ENCODE peak calls at places on chromosomes 12 and 14, in six cellular contexts. X is EL; N is stimulated activated CD8-positive, alpha-beta memory T cell treated with anti-CD3 and anti-CD28 coated beads, Interleukin-4, amount 100 ng/mL, for 4 hours; I is NCI-H187 treated with DMSO at 0.1 percent for 48 hours; P is stomach; V is central memory CD4-positive, alpha-beta T cell. R is an unnamed sample.

GRCh38 chr14:68231832-68232642 is 412.5 kb downstream of the RAD51B start:
- DNase-seq in X (peak; percentile 32), I (no peak), P (no peak), V (no peak), N (no peak), R (no peak)

GRCh38 chr12:30515351-30515750 is 180.3 kb downstream of the IPO8 start:
- DNase-seq in X (no peak), V (no peak), I (no peak), P (no peak), N (no peak), R (no peak)

GRCh38 chr14:93104961-93105360 is 10.8 kb downstream of the ITPK1 start:
- DNase-seq in I (no peak), P (no peak), X (no peak), N (no peak), V (no peak), R (no peak)

GRCh38 chr14:64760146-64760755 is 56.0 kb downstream of the PLEKHG3 start:
- DNase-seq in P (peak; percentile 70), I (no peak), N (peak; percentile 23), V (peak; percentile 47), X (peak; percentile 46), R (peak; percentile 3)

GRCh38 chr14:55814064-55814463 is 234.1 kb downstream of the KTN1 start:
- DNase-seq in V (no peak), X (no peak), N (no peak), P (no peak), I (no peak), R (no peak)

GRCh38 chr12:90390947-90391346 is 564.0 kb downstream of the CCER1 start:
- DNase-seq in X (no peak), N (no peak), P (no peak), V (no peak), I (no peak), R (no peak)

GRCh38 chr12:124381454-124382207 is 86.7 kb downstream of the RFLNA start:
- DNase-seq in X (peak; percentile 85), N (no peak), I (no peak), V (no peak), P (peak; percentile 92), R (no peak)

GRCh38 chr12:82146740-82147139 is 211.4 kb downstream of the CCDC59 start:
- DNase-seq in V (no peak), P (no peak), I (no peak), N (no peak), X (no peak), R (no peak)

GRCh38 chr14:48914382-48914781 is 671.8 kb downstream of the RPS29 start:
- DNase-seq in N (no peak), I (no peak), X (no peak), P (no peak), V (no peak), R (no peak)

GRCh38 chr12:106651552-106651951 is 68.7 kb downstream of the RFX4 start:
- DNase-seq in N (no peak), X (no peak), P (no peak), V (no peak), I (no peak), R (no peak)

GRCh38 chr12:38625306-38625705 is 280.1 kb downstream of the CPNE8 start:
- DNase-seq in N (no peak), P (no peak), V (no peak), X (no peak), I (no peak), R (no peak)

GRCh38 chr12:69648476-69648875 is 37.8 kb upstream of the LRRC10 start:
- DNase-seq in V (no peak), N (no peak), X (peak; percentile 93), P (no peak), I (no peak), R (no peak)